ENCODE peak calls at places on chromosomes 2 and 18, in eight cellular contexts. M is caudate nucleus, Y is 8988T, I is H7, E is right lobe of liver, K is ovary, L is NCI-H1105 treated with DMSO at 0.1 percent for 48 hours, V is NCI-H1092. S is an unnamed sample.

GRCh38 chr2:107635883-107636282 is 190.8 kb upstream of the RGPD4 start:
- DNase-seq in M (no peak), K (no peak), L (no peak), Y (no peak), I (no peak), E (no peak), V (no peak), S (no peak)

GRCh38 chr18:44733069-44733753 is 52.5 kb downstream of the SETBP1 start:
- DNase-seq in L (no peak), K (no peak), I (no peak), V (no peak), Y (no peak), E (no peak), M (no peak), S (peak)

GRCh38 chr2:100988630-100989417 is 13.3 kb upstream of the RPL31 start:
- DNase-seq in Y (no peak), V (no peak), M (no peak), K (no peak), I (no peak), L (no peak), E (no peak), S (no peak)

GRCh38 chr18:12283256-12283655 is 24.8 kb upstream of the TUBB6 start:
- DNase-seq in E (no peak), L (no peak), V (no peak), K (no peak), Y (peak), M (no peak), I (peak), S (peak)

GRCh38 chr2:128405467-128405900 is 86.8 kb upstream of the HS6ST1 start:
- DNase-seq in M (no peak), E (no peak), I (no peak), Y (peak), K (no peak), L (no peak), V (no peak), S (no peak)

GRCh38 chr2:128390256-128390990 is 71.8 kb upstream of the HS6ST1 start:
- DNase-seq in V (no peak), M (no peak), L (no peak), I (no peak), E (no peak), Y (no peak), K (no peak), S (no peak)

GRCh38 chr2:135600915-135601314 is 69.6 kb downstream of the R3HDM1 start:
- DNase-seq in I (no peak), M (no peak), K (no peak), L (no peak), E (no peak), V (no peak), Y (no peak), S (no peak)

GRCh38 chr2:144409241-144409640 is 110.7 kb downstream of the ZEB2 start:
- DNase-seq in Y (no peak), V (no peak), I (no peak), E (no peak), L (no peak), K (no peak), M (no peak), S (no peak)

GRCh38 chr2:120605231-120605935 is 130.3 kb upstream of the GLI2 start:
- DNase-seq in L (peak), K (no peak), I (no peak), M (no peak), Y (no peak), E (peak), V (no peak), S (no peak)

GRCh38 chr2:10489842-10490555 is 41.9 kb upstream of the ODC1 start:
- DNase-seq in M (no peak), Y (no peak), E (peak), L (no peak), K (no peak), V (no peak), I (peak), S (no peak)

GRCh38 chr2:45889053-45889452 is 237.6 kb downstream of the PRKCE start:
- DNase-seq in V (no peak), L (peak), Y (no peak), K (no peak), M (no peak), E (no peak), I (peak), S (no peak)

GRCh38 chr2:8676191-8676914 is 5.5 kb upstream of the ID2 start:
- DNase-seq in L (no peak), Y (no peak), K (peak), V (no peak), I (peak), M (peak), E (peak), S (peak)

GRCh38 chr2:65329551-65329950 is 101.9 kb downstream of the ACTR2 start:
- DNase-seq in V (no peak), K (no peak), E (no peak), L (peak), I (no peak), M (no peak), Y (no peak), S (no peak)

GRCh38 chr2:187198136-187198535 is 249.9 kb downstream of the CALCRL start:
- DNase-seq in V (no peak), M (no peak), Y (no peak), I (no peak), L (no peak), K (no peak), E (no peak), S (no peak)

GRCh38 chr2:15941483-15941853 is 1.1 kb downstream of the MYCN start:
- DNase-seq in L (peak), K (no peak), E (no peak), M (peak), V (no peak), I (peak), Y (peak), S (no peak)

GRCh38 chr18:24672165-24672950 is 211.9 kb downstream of the HRH4 start:
- DNase-seq in M (no peak), I (no peak), Y (no peak), E (no peak), K (no peak), V (no peak), L (peak), S (no peak)

GRCh38 chr2:39665811-39666488 is at the start of gene TMEM178A:
- DNase-seq in M (no peak), Y (peak), I (peak), V (peak), E (no peak), L (no peak), K (peak), S (no peak)

GRCh38 chr18:48629730-48630324 is 91.0 kb downstream of the CTIF start:
- DNase-seq in Y (peak), M (no peak), V (no peak), L (no peak), K (no peak), E (no peak), I (no peak), S (peak)

GRCh38 chr18:3554091-3554601 is 104.2 kb downstream of the TGIF1 start:
- DNase-seq in M (no peak), K (no peak), V (no peak), I (peak), Y (no peak), L (no peak), E (no peak), S (no peak)

GRCh38 chr2:213980883-213981282 is 430.0 kb upstream of the VWC2L start:
- DNase-seq in E (no peak), K (no peak), M (no peak), L (no peak), Y (no peak), I (no peak), V (no peak), S (no peak)

GRCh38 chr2:181258761-181259160 is 198.4 kb upstream of the ITGA4 start:
- DNase-seq in I (no peak), K (no peak), M (no peak), Y (no peak), L (no peak), E (no peak), V (no peak), S (peak)

GRCh38 chr2:160338891-160339290 is 138.8 kb upstream of the ITGB6 start:
- DNase-seq in Y (no peak), L (no peak), E (no peak), M (no peak), V (no peak), K (peak), I (no peak), S (no peak)

GRCh38 chr2:221202431-221202830 is 369.7 kb downstream of the EPHA4 start:
- DNase-seq in K (no peak), L (no peak), M (no peak), I (no peak), Y (no peak), E (no peak), V (no peak), S (no peak)

GRCh38 chr18:25349926-25350560 is 1.9 kb downstream of the ZNF521 start:
- DNase-seq in L (no peak), Y (peak), K (peak), E (peak), I (peak), V (no peak), M (peak), S (no peak)

GRCh38 chr2:38377501-38378258 is 607 bp upstream of the ATL2 start:
- DNase-seq in M (no peak), V (no peak), I (no peak), K (peak), E (no peak), L (peak), Y (peak), S (no peak)

GRCh38 chr18:30044496-30044895 is 998.0 kb downstream of the DSC3 start:
- DNase-seq in Y (no peak), M (no peak), V (no peak), E (no peak), I (no peak), L (no peak), K (no peak), S (no peak)

GRCh38 chr2:120958623-120959366 is 223.1 kb downstream of the GLI2 start:
- DNase-seq in K (no peak), I (peak), V (no peak), Y (peak), E (no peak), M (no peak), L (no peak), S (no peak)

GRCh38 chr2:44360749-44361329 is 455 bp downstream of the PREPL start:
- DNase-seq in K (peak), E (peak), Y (no peak), V (peak), L (peak), I (peak), M (no peak), S (no peak)

GRCh38 chr2:191020742-191021381 is 6.9 kb upstream of the STAT1 start:
- DNase-seq in Y (no peak), E (no peak), L (peak), V (no peak), I (no peak), M (no peak), K (peak), S (peak)

GRCh38 chr18:62183578-62184195 is 3.2 kb downstream of the PIGN start:
- DNase-seq in I (peak), V (peak), E (no peak), Y (no peak), M (no peak), K (no peak), L (peak), S (no peak)

GRCh38 chr2:10844083-10844482 is 31.5 kb upstream of the PDIA6 start:
- DNase-seq in Y (no peak), M (no peak), L (no peak), I (peak), K (no peak), E (peak), V (no peak), S (peak)

GRCh38 chr2:73238149-73238548 is 4.0 kb downstream of the CCT7 start:
- DNase-seq in Y (no peak), K (no peak), V (no peak), E (no peak), M (no peak), L (no peak), I (no peak), S (no peak)

GRCh38 chr2:106642679-106643078 is 155.5 kb downstream of the CD8B2 start:
- DNase-seq in L (no peak), Y (no peak), M (no peak), E (no peak), I (no peak), K (no peak), V (no peak), S (no peak)

GRCh38 chr18:32742620-32743019 is 30.2 kb downstream of the KLHL14 start:
- DNase-seq in M (no peak), Y (no peak), L (no peak), I (peak), K (no peak), E (no peak), V (no peak), S (no peak)

S was measured in NCI-H226.